ENCODE peak calls at places on chromosomes 11 and 22, in four cellular contexts. One of them, this sample, is unnamed.

GRCh38 chr11:115377882-115378296 is 126.3 kb downstream of the CADM1 start:
- DNase-seq in fibroblast of lung: peak
- DNase-seq in neural progenitor cell: no peak
- DNase-seq in keratinocyte: no peak
- DNase-seq in this sample: no peak

GRCh38 chr22:32473388-32473952 is 1.1 kb upstream of the FBXO7 start:
- DNase-seq in fibroblast of lung: peak
- DNase-seq in neural progenitor cell: peak
- DNase-seq in keratinocyte: no peak
- DNase-seq in this sample: peak

GRCh38 chr11:13094930-13095687 is 86.0 kb downstream of the RASSF10 start:
- DNase-seq in fibroblast of lung: no peak
- DNase-seq in neural progenitor cell: no peak
- DNase-seq in keratinocyte: no peak
- DNase-seq in this sample: no peak

GRCh38 chr11:112734207-112734606 is 227.0 kb upstream of the NCAM1 start:
- DNase-seq in fibroblast of lung: peak
- DNase-seq in neural progenitor cell: peak
- DNase-seq in keratinocyte: no peak
- DNase-seq in this sample: peak

GRCh38 chr11:126345759-126346585 is 9.5 kb upstream of the ST3GAL4 start:
- DNase-seq in fibroblast of lung: peak
- DNase-seq in neural progenitor cell: no peak
- DNase-seq in keratinocyte: no peak
- DNase-seq in this sample: peak

GRCh38 chr11:61764606-61765260 is 12.3 kb downstream of the MYRF start:
- DNase-seq in fibroblast of lung: peak
- DNase-seq in neural progenitor cell: no peak
- DNase-seq in keratinocyte: no peak
- DNase-seq in this sample: no peak

GRCh38 chr22:17924735-17925727 is 99.3 kb downstream of the MICAL3 start:
- DNase-seq in fibroblast of lung: no peak
- DNase-seq in neural progenitor cell: no peak
- DNase-seq in keratinocyte: no peak
- DNase-seq in this sample: no peak

GRCh38 chr11:68373810-68374501 is 61.6 kb downstream of the LRP5 start:
- DNase-seq in fibroblast of lung: peak
- DNase-seq in neural progenitor cell: peak
- DNase-seq in keratinocyte: no peak
- DNase-seq in this sample: peak

GRCh38 chr11:110128161-110128560 is 35.0 kb downstream of the ZC3H12C start:
- DNase-seq in fibroblast of lung: peak
- DNase-seq in neural progenitor cell: peak
- DNase-seq in keratinocyte: no peak
- DNase-seq in this sample: peak

GRCh38 chr11:7787239-7787638 is 9.5 kb downstream of the OR5P2 start:
- DNase-seq in fibroblast of lung: no peak
- DNase-seq in neural progenitor cell: no peak
- DNase-seq in keratinocyte: no peak
- DNase-seq in this sample: no peak

GRCh38 chr11:75480185-75480889 is 45.4 kb downstream of the GDPD5 start:
- DNase-seq in fibroblast of lung: no peak
- DNase-seq in neural progenitor cell: no peak
- DNase-seq in keratinocyte: no peak
- DNase-seq in this sample: no peak

GRCh38 chr22:20130319-20130718 is 1.3 kb upstream of the ZDHHC8 start:
- DNase-seq in fibroblast of lung: no peak
- DNase-seq in neural progenitor cell: no peak
- DNase-seq in keratinocyte: no peak
- DNase-seq in this sample: no peak
- TF ChIP-seq CTCF in fibroblast of lung: no peak
- TF ChIP-seq CTCF in neural progenitor cell: no peak
- TF ChIP-seq CTCF in keratinocyte: peak
- TF ChIP-seq CTCF in this sample: no peak

DNA sequence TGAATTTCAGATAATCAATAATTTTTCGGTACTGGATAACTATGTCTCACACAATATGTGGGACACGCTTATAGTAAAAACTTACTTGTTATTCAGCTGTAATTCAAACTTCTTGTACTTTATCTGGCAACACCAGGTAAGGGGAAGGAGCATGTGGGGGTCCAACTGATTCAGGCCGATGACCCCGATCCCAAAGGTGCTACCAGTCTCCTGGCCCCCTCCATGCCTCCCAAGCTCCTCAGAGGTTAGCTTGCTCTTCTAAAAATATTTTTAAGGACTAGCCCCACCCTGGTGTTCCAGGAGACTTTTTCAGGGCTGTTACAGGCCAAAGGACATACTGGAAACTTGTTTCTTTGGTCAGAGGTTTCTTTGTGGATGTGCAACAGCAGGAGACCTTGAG is 61.8 kb upstream of the ALX4 start:
- DNase-seq in fibroblast of lung: no peak
- DNase-seq in neural progenitor cell: no peak
- DNase-seq in keratinocyte: no peak
- DNase-seq in this sample: no peak
- H3K4me3 ChIP-seq in fibroblast of lung: no peak
- H3K4me3 ChIP-seq in neural progenitor cell: no peak
- H3K4me3 ChIP-seq in keratinocyte: no peak
- H3K4me3 ChIP-seq in this sample: no peak

GRCh38 chr11:15547685-15548084 is 433.0 kb downstream of the INSC start:
- DNase-seq in fibroblast of lung: no peak
- DNase-seq in neural progenitor cell: peak
- DNase-seq in keratinocyte: no peak
- DNase-seq in this sample: no peak
- TF ChIP-seq CTCF in fibroblast of lung: no peak
- TF ChIP-seq CTCF in neural progenitor cell: no peak
- TF ChIP-seq CTCF in keratinocyte: no peak
- TF ChIP-seq CTCF in this sample: no peak

GRCh38 chr11:28106351-28107043 is 1.5 kb downstream of the KIF18A start:
- DNase-seq in fibroblast of lung: no peak
- DNase-seq in neural progenitor cell: no peak
- DNase-seq in keratinocyte: no peak
- DNase-seq in this sample: no peak
- H3K4me3 ChIP-seq in fibroblast of lung: peak
- H3K4me3 ChIP-seq in neural progenitor cell: peak
- H3K4me3 ChIP-seq in keratinocyte: peak
- H3K4me3 ChIP-seq in this sample: peak

GRCh38 chr22:23236026-23236425 is 55.7 kb downstream of the BCR start:
- DNase-seq in fibroblast of lung: no peak
- DNase-seq in neural progenitor cell: no peak
- DNase-seq in keratinocyte: no peak
- DNase-seq in this sample: no peak
- TF ChIP-seq CTCF in fibroblast of lung: no peak
- TF ChIP-seq CTCF in neural progenitor cell: no peak
- TF ChIP-seq CTCF in keratinocyte: no peak
- TF ChIP-seq CTCF in this sample: no peak

GRCh38 chr11:6681505-6681904 is 1.6 kb downstream of the MRPL17 start:
- DNase-seq in fibroblast of lung: no peak
- DNase-seq in neural progenitor cell: no peak
- DNase-seq in keratinocyte: no peak
- DNase-seq in this sample: no peak
- H3K4me3 ChIP-seq in fibroblast of lung: no peak
- H3K4me3 ChIP-seq in neural progenitor cell: peak
- H3K4me3 ChIP-seq in keratinocyte: peak
- H3K4me3 ChIP-seq in this sample: no peak

GRCh38 chr22:45006873-45007246 is 2.9 kb downstream of the PHF21B start:
- DNase-seq in fibroblast of lung: no peak
- DNase-seq in neural progenitor cell: peak
- DNase-seq in keratinocyte: no peak
- DNase-seq in this sample: no peak
- TF ChIP-seq CTCF in fibroblast of lung: no peak
- TF ChIP-seq CTCF in neural progenitor cell: no peak
- TF ChIP-seq CTCF in keratinocyte: no peak
- TF ChIP-seq CTCF in this sample: no peak